ENCODE peak calls at places on chromosomes 3 and 15, in four cellular contexts. L is A172, X is fibroblast of pulmonary artery, B is upper lobe of right lung. V is an unnamed sample.

GRCh38 chr3:117059054-117059989 is 349.7 kb downstream of the TUSC7 start:
- DNase-seq in L (no peak), X (peak; percentile 44), B (no peak), V (no peak)

GRCh38 chr3:15815696-15816095 is 17.9 kb upstream of the ANKRD28 start:
- DNase-seq in L (peak; percentile 64), X (peak; percentile 90), B (no peak), V (no peak)

GRCh38 chr15:60721706-60722105 is 242.8 kb upstream of the ICE2 start:
- DNase-seq in L (no peak), X (peak; percentile 24), B (no peak), V (no peak)

GRCh38 chr3:72791132-72791531 is 57.1 kb downstream of the SHQ1 start:
- DNase-seq in L (no peak), X (peak; percentile 4), B (no peak), V (no peak)

GRCh38 chr3:146189519-146190173 is 28.7 kb upstream of the PLOD2 start:
- DNase-seq in L (peak; percentile 77), X (peak; percentile 74), B (no peak), V (peak; percentile 63)

GRCh38 chr3:37853691-37854413 is 7.8 kb upstream of the CTDSPL start:
- DNase-seq in L (no peak), X (no peak), B (no peak), V (no peak)

GRCh38 chr3:134810052-134810435 is 15.0 kb downstream of the EPHB1 start:
- DNase-seq in L (no peak), X (no peak), B (no peak), V (no peak)

GRCh38 chr15:63752075-63752684 is 81.6 kb downstream of the HERC1 start:
- DNase-seq in L (peak; percentile 53), X (peak; percentile 77), B (no peak), V (no peak)

GRCh38 chr3:40771112-40771511 is 246.4 kb downstream of the ZNF621 start:
- DNase-seq in L (no peak), X (no peak), B (no peak), V (no peak)

GRCh38 chr3:74045000-74045399 is 420.3 kb upstream of the PDZRN3 start:
- DNase-seq in L (no peak), X (no peak), B (no peak), V (no peak)

GRCh38 chr3:133384331-133385027 is 15.4 kb upstream of the BFSP2 start:
- DNase-seq in L (peak; percentile 41), X (peak; percentile 72), B (peak; percentile 82), V (no peak)

GRCh38 chr15:57382222-57382621 is 5.9 kb downstream of the CGNL1 start:
- DNase-seq in L (no peak), X (no peak), B (no peak), V (no peak)

GRCh38 chr3:38549957-38550840 is 54.1 kb downstream of the EXOG start:
- DNase-seq in L (no peak), X (no peak), B (no peak), V (no peak)

GRCh38 chr3:89032331-89033063 is 74.9 kb upstream of the EPHA3 start:
- DNase-seq in L (no peak), X (peak; percentile 34), B (no peak), V (no peak)

GRCh38 chr15:64808785-64809453 is 16.5 kb downstream of the PIF1 start:
- DNase-seq in L (no peak), X (no peak), B (no peak), V (no peak)

GRCh38 chr15:91866371-91866905 is 12.9 kb downstream of the SLCO3A1 start:
- DNase-seq in L (peak; percentile 54), X (peak; percentile 11), B (no peak), V (no peak)

GRCh38 chr3:188137062-188137461 is 16.9 kb upstream of the LPP start:
- DNase-seq in L (no peak), X (no peak), B (no peak), V (no peak)

GRCh38 chr3:183015185-183015584 is 34.8 kb upstream of the DCUN1D1 start:
- DNase-seq in L (no peak), X (no peak), B (no peak), V (no peak)

GRCh38 chr15:69060744-69061143 is 46.2 kb downstream of the NOX5 start:
- DNase-seq in L (no peak), X (no peak), B (no peak), V (peak; percentile 9)

GRCh38 chr3:192080336-192080735 is 619.4 kb downstream of the PYDC2 start:
- DNase-seq in L (no peak), X (no peak), B (no peak), V (no peak)

GRCh38 chr3:13332158-13332557 is 88.0 kb downstream of the NUP210 start:
- DNase-seq in L (peak; percentile 62), X (no peak), B (no peak), V (no peak)

GRCh38 chr3:157444789-157445188 is 8.1 kb downstream of the PTX3 start:
- DNase-seq in L (no peak), X (no peak), B (no peak), V (no peak)

GRCh38 chr15:85999658-86000057 is 80.0 kb upstream of the AGBL1 start:
- DNase-seq in L (no peak), X (no peak), B (no peak), V (no peak)